ENCODE peak calls at places on chromosomes 13 and 19, in eight cellular contexts. Y, Z, J, V, W, P, C and R are unnamed samples.
A peak's percentile ranks its signal among the peaks of the same experiment; 100 is the strongest.

GRCh38 chr19:2431318-2432055 is 4.1 kb upstream of the TIMM13 start:
- DNase-seq in Y (no peak), Z (no peak), J (no peak), V (no peak), W (no peak), P (no peak), C (no peak), R (no peak)

GRCh38 chr13:32582281-32582680 is 4.0 kb upstream of the PDS5B start:
- DNase-seq in Y (no peak), Z (no peak), J (no peak), V (no peak), W (no peak), P (no peak), C (no peak), R (no peak)

GRCh38 chr13:114339779-114340534 is 25.7 kb downstream of the CHAMP1 start:
- DNase-seq in Y (no peak), Z (peak; percentile 59), J (no peak), V (peak; percentile 52), W (peak; percentile 74), P (peak; percentile 53), C (peak; percentile 51), R (no peak)

GRCh38 chr13:59360108-59360507 is 803.6 kb downstream of the DIAPH3 start:
- DNase-seq in Y (no peak), Z (no peak), J (no peak), V (peak; percentile 59), W (peak; percentile 72), P (no peak), C (no peak), R (no peak)

GRCh38 chr13:98823442-98823841 is 71.0 kb upstream of the SLC15A1 start:
- DNase-seq in Y (no peak), Z (no peak), J (no peak), V (no peak), W (no peak), P (no peak), C (no peak), R (no peak)

GRCh38 chr13:91346848-91347211 is 657 bp upstream of the MIR17HG start:
- DNase-seq in Y (no peak), Z (peak; percentile 40), J (no peak), V (peak; percentile 39), W (no peak), P (no peak), C (no peak), R (no peak)

GRCh38 chr19:40743926-40744325 is 6.4 kb downstream of the ACTMAP start:
- DNase-seq in Y (no peak), Z (no peak), J (no peak), V (no peak), W (no peak), P (no peak), C (no peak), R (no peak)

GRCh38 chr19:37218592-37218935 is 550 bp downstream of the ZNF383 start:
- DNase-seq in Y (no peak), Z (no peak), J (no peak), V (no peak), W (no peak), P (no peak), C (no peak), R (no peak)

GRCh38 chr13:37534181-37534580 is 64.4 kb downstream of the POSTN start:
- DNase-seq in Y (no peak), Z (no peak), J (no peak), V (no peak), W (no peak), P (no peak), C (no peak), R (no peak)

GRCh38 chr19:55232284-55232597 is 3.7 kb upstream of the TMEM86B start:
- DNase-seq in Y (no peak), Z (no peak), J (no peak), V (no peak), W (no peak), P (no peak), C (no peak), R (no peak)

GRCh38 chr19:16325161-16325527 is 518 bp downstream of the KLF2 start:
- DNase-seq in Y (no peak), Z (peak; percentile 39), J (no peak), V (peak; percentile 30), W (peak; percentile 82), P (no peak), C (no peak), R (no peak)

GRCh38 chr13:93147293-93147645 is 79.3 kb upstream of the GPC6 start:
- DNase-seq in Y (no peak), Z (no peak), J (no peak), V (no peak), W (no peak), P (no peak), C (no peak), R (no peak)

GRCh38 chr19:17968376-17968775 is 1.5 kb downstream of the KCNN1 start:
- DNase-seq in Y (no peak), Z (no peak), J (no peak), V (no peak), W (no peak), P (no peak), C (no peak), R (no peak)

GRCh38 chr13:74889321-74889720 is 592.6 kb downstream of the TBC1D4 start:
- DNase-seq in Y (no peak), Z (no peak), J (no peak), V (no peak), W (no peak), P (no peak), C (no peak), R (no peak)

GRCh38 chr13:96851856-96852255 is 142.4 kb downstream of the OXGR1 start:
- DNase-seq in Y (no peak), Z (no peak), J (no peak), V (no peak), W (no peak), P (no peak), C (no peak), R (no peak)

GRCh38 chr19:47598407-47599349 is 10.3 kb upstream of the BICRA start:
- DNase-seq in Y (no peak), Z (peak; percentile 59), J (no peak), V (peak; percentile 86), W (peak; percentile 92), P (peak; percentile 41), C (peak; percentile 61), R (no peak)
- TF ChIP-seq POLR2AphosphoS5 in Y (no peak), Z (peak; percentile 61), J (no peak), V (peak; percentile 66), W (peak; percentile 74), P (peak; percentile 65), C (no peak), R (peak; percentile 74)

DNA sequence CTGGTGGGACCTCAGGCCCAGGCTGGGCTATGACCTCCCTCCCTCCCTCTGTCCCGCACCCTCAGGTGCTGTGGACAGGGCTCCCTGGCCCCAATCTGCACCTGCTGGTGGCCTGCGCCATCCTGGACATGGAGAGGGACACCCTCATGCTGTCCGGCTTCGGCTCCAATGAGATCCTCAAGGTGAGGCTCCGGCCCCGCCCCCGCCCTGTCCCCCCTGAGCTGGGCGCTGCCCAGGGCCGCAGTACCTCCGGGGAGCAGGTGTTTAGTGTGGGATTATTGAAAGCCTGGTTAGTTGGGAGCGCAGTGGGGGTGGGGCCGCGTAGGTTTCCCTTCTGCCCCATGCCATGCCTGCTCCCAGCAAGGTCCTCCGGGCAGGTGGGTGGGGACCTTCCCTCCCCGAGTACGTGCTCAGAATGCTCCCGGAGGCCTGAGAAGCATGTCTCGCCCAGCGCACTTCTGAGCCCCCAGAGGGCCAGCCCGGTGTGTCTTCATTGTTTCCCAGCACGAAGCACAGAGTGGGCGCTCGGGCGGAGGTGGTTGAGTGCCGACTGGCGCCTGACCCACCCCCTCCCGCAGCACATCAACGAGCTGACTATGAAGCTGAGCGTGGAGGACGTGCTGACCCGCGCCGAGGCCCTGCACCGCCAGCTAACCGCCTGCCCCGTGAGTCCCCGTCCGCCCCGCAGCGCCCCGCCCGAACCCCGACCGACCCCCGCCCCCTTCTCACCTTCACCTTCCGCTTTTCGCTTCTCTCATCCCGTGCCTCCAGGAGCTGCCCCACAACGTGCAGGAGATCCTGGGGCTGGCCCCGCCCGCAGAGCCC is 8.8 kb downstream of the IL4I1 start:
- DNase-seq in Y (no peak), Z (no peak), J (no peak), V (no peak), W (no peak), P (no peak), C (no peak), R (no peak)
- TF ChIP-seq POLR2A in Y (no peak), Z (no peak), J (no peak), V (no peak), W (no peak), P (no peak), C (no peak), R (no peak)

GRCh38 chr19:38231918-38232317 is 7.9 kb upstream of the DPF1 start:
- DNase-seq in Y (no peak), Z (no peak), J (no peak), V (no peak), W (no peak), P (no peak), C (no peak), R (no peak)

GRCh38 chr19:38234615-38235014 is 10.6 kb upstream of the DPF1 start:
- DNase-seq in Y (no peak), Z (no peak), J (no peak), V (no peak), W (no peak), P (no peak), C (no peak), R (no peak)

GRCh38 chr19:38228491-38229439 is 4.7 kb upstream of the DPF1 start:
- DNase-seq in Y (no peak), Z (no peak), J (no peak), V (no peak), W (no peak), P (no peak), C (no peak), R (no peak)

GRCh38 chr19:38229585-38230073 is 5.6 kb upstream of the DPF1 start:
- DNase-seq in Y (peak; percentile 84), Z (peak; percentile 35), J (peak; percentile 85), V (peak; percentile 77), W (no peak), P (peak; percentile 47), C (peak; percentile 85), R (no peak)

GRCh38 chr19:38233740-38234251 is 9.8 kb upstream of the DPF1 start:
- DNase-seq in Y (peak; percentile 77), Z (peak; percentile 88), J (peak; percentile 75), V (peak; percentile 65), W (peak; percentile 78), P (peak; percentile 90), C (peak; percentile 62), R (no peak)
- TF ChIP-seq POLR2AphosphoS5 in Y (no peak), Z (no peak), J (no peak), V (no peak), W (no peak), P (no peak), C (no peak), R (no peak)

GRCh38 chr19:49057636-49058234 is at the start of gene CGB7:
- DNase-seq in Y (no peak), Z (peak; percentile 79), J (no peak), V (peak; percentile 54), W (peak; percentile 79), P (peak; percentile 81), C (no peak), R (no peak)

GRCh38 chr19:49059056-49059455 is 1.5 kb upstream of the CGB7 start:
- DNase-seq in Y (no peak), Z (no peak), J (no peak), V (no peak), W (no peak), P (no peak), C (no peak), R (no peak)

GRCh38 chr19:49058592-49058991 is 1.0 kb upstream of the CGB7 start:
- DNase-seq in Y (no peak), Z (no peak), J (no peak), V (no peak), W (no peak), P (no peak), C (no peak), R (no peak)

GRCh38 chr19:49061000-49061399 is 3.5 kb upstream of the CGB7 start:
- DNase-seq in Y (no peak), Z (no peak), J (no peak), V (no peak), W (no peak), P (no peak), C (no peak), R (no peak)

GRCh38 chr19:49056101-49056901 is 1.2 kb downstream of the CGB7 start:
- DNase-seq in Y (peak; percentile 84), Z (peak; percentile 65), J (peak; percentile 84), V (peak; percentile 62), W (no peak), P (peak; percentile 60), C (peak; percentile 34), R (no peak)
- TF ChIP-seq POLR2A in Y (no peak), Z (no peak), J (no peak), V (no peak), W (no peak), P (no peak), C (peak; percentile 30), R (no peak)